ENCODE peak calls at places on chromosomes 7 and 10, in six cellular contexts. One of them, this sample, is unnamed.

GRCh38 chr7:854118-854775 is 22.0 kb downstream of the SUN1 start:
- DNase-seq in HCT116: no peak
- DNase-seq in K562: no peak
- DNase-seq in HepG2: no peak
- DNase-seq in GM12878: no peak
- DNase-seq in SK-N-SH: no peak
- DNase-seq in this sample: no peak

GRCh38 chr7:17033245-17033644 is 151.5 kb upstream of the AGR3 start:
- DNase-seq in HCT116: no peak
- DNase-seq in GM12878: no peak
- DNase-seq in SK-N-SH: no peak
- DNase-seq in HepG2: no peak
- DNase-seq in K562: no peak
- DNase-seq in this sample: no peak

GRCh38 chr7:13414661-13415105 is 574.8 kb downstream of the ETV1 start:
- DNase-seq in SK-N-SH: no peak
- DNase-seq in K562: no peak
- DNase-seq in GM12878: no peak
- DNase-seq in HepG2: no peak
- DNase-seq in HCT116: no peak
- DNase-seq in this sample: no peak

GRCh38 chr10:50469288-50469687 is 154.5 kb downstream of the SGMS1 start:
- DNase-seq in HCT116: no peak
- DNase-seq in K562: no peak
- DNase-seq in GM12878: no peak
- DNase-seq in SK-N-SH: no peak
- DNase-seq in HepG2: no peak
- DNase-seq in this sample: no peak

GRCh38 chr7:26726051-26726450 is 138.3 kb downstream of the SKAP2 start:
- DNase-seq in SK-N-SH: no peak
- DNase-seq in HCT116: no peak
- DNase-seq in HepG2: no peak
- DNase-seq in K562: no peak
- DNase-seq in GM12878: no peak
- DNase-seq in this sample: no peak

GRCh38 chr7:112481833-112482669 is 1.3 kb downstream of the LSMEM1 start:
- DNase-seq in K562: no peak
- DNase-seq in GM12878: no peak
- DNase-seq in HCT116: peak
- DNase-seq in HepG2: no peak
- DNase-seq in SK-N-SH: no peak
- DNase-seq in this sample: peak

GRCh38 chr10:61733358-61733940 is 70.7 kb downstream of the CABCOCO1 start:
- DNase-seq in K562: peak
- DNase-seq in HCT116: peak
- DNase-seq in SK-N-SH: peak
- DNase-seq in GM12878: no peak
- DNase-seq in HepG2: peak
- DNase-seq in this sample: peak

GRCh38 chr10:102196893-102197292 is 29.2 kb upstream of the ELOVL3 start:
- DNase-seq in HCT116: no peak
- DNase-seq in K562: no peak
- DNase-seq in GM12878: no peak
- DNase-seq in HepG2: no peak
- DNase-seq in SK-N-SH: no peak
- DNase-seq in this sample: no peak

GRCh38 chr7:33062023-33062781 is at the start of gene NT5C3A:
- DNase-seq in HCT116: no peak
- DNase-seq in GM12878: no peak
- DNase-seq in SK-N-SH: peak
- DNase-seq in K562: peak
- DNase-seq in HepG2: no peak
- DNase-seq in this sample: peak

GRCh38 chr7:138000081-138000701 is 1.7 kb downstream of the CREB3L2 start:
- DNase-seq in HCT116: no peak
- DNase-seq in K562: peak
- DNase-seq in HepG2: peak
- DNase-seq in GM12878: no peak
- DNase-seq in SK-N-SH: no peak
- DNase-seq in this sample: peak

GRCh38 chr10:118499186-118499585 is 96.3 kb downstream of the PRLHR start:
- DNase-seq in K562: no peak
- DNase-seq in HCT116: no peak
- DNase-seq in HepG2: no peak
- DNase-seq in SK-N-SH: no peak
- DNase-seq in GM12878: no peak
- DNase-seq in this sample: no peak

GRCh38 chr10:29612657-29613056 is 22.1 kb downstream of the SVIL start:
- DNase-seq in K562: no peak
- DNase-seq in HepG2: no peak
- DNase-seq in GM12878: no peak
- DNase-seq in SK-N-SH: no peak
- DNase-seq in HCT116: no peak
- DNase-seq in this sample: no peak

GRCh38 chr10:80057171-80057570 is 21.3 kb upstream of the TMEM254 start:
- DNase-seq in HCT116: no peak
- DNase-seq in HepG2: no peak
- DNase-seq in GM12878: no peak
- DNase-seq in SK-N-SH: no peak
- DNase-seq in K562: no peak
- DNase-seq in this sample: no peak

GRCh38 chr7:74203956-74204615 is 5.7 kb upstream of the LAT2 start:
- DNase-seq in HepG2: no peak
- DNase-seq in K562: no peak
- DNase-seq in SK-N-SH: no peak
- DNase-seq in HCT116: no peak
- DNase-seq in GM12878: no peak
- DNase-seq in this sample: no peak

DNA sequence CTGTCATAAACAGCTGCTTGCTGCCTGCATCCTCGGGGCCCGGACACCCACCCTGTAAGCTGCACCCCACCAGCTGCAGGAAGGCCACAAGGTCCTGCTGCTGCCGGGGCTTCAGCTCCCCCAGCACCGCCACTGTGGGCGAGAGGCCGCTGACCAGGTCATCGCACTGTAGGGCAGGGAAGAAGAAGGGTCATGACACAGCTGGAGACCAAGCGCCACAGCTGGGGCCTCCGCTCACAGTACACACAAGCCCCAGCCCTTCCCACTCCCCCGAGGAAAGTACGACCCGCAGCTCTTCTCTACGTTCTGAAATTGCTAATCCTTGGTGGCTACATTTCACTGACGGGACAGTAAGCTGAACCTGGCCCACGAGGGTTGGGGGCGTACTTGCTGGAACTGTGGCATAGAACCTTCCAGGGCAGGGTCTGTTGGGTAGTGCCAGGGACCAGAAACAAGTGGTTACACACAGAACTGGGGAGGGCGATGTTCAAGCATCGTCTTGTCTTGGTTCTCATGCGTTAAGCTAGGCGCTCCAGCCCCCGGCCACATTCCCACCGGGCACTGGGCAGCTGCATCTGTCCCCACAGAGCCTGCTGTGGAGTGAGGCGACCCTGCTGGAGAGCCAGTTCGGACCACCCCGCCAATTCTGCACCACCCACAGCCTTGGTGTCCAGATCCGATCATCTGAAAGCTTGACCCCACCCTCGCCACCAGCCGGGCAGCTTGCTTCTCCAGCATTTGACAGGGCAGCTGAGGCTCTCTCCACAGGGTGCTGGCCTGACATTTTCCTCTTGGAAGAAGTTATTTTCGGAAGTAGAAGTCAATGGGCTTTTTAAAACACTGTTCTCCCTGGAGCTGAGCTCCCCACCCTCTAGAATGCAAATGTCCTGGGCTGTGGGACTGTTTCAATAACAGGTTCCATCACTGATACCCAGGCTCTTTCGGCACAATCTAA is 50.8 kb downstream of the GSDME start:
- DNase-seq in GM12878: no peak
- DNase-seq in HCT116: no peak
- DNase-seq in SK-N-SH: no peak
- DNase-seq in HepG2: no peak
- DNase-seq in K562: no peak
- DNase-seq in this sample: no peak
- TF ChIP-seq POLR2AphosphoS5 in GM12878: no peak
- TF ChIP-seq POLR2AphosphoS5 in HCT116: no peak
- TF ChIP-seq POLR2AphosphoS5 in SK-N-SH: no peak
- TF ChIP-seq POLR2AphosphoS5 in HepG2: no peak
- TF ChIP-seq POLR2AphosphoS5 in K562: no peak
- TF ChIP-seq POLR2AphosphoS5 in this sample: no peak

GRCh38 chr7:39088730-39089129 is 111.0 kb downstream of the POU6F2 start:
- DNase-seq in GM12878: no peak
- DNase-seq in HCT116: no peak
- DNase-seq in HepG2: no peak
- DNase-seq in SK-N-SH: no peak
- DNase-seq in K562: no peak
- DNase-seq in this sample: peak

GRCh38 chr7:39089194-39089593 is 111.5 kb downstream of the POU6F2 start:
- DNase-seq in K562: no peak
- DNase-seq in GM12878: no peak
- DNase-seq in HepG2: no peak
- DNase-seq in HCT116: no peak
- DNase-seq in SK-N-SH: no peak
- DNase-seq in this sample: no peak

GRCh38 chr7:39085189-39085588 is 107.5 kb downstream of the POU6F2 start:
- DNase-seq in SK-N-SH: no peak
- DNase-seq in K562: no peak
- DNase-seq in HCT116: no peak
- DNase-seq in GM12878: no peak
- DNase-seq in HepG2: no peak
- DNase-seq in this sample: no peak

GRCh38 chr7:39085590-39086049 is 107.9 kb downstream of the POU6F2 start:
- DNase-seq in HCT116: no peak
- DNase-seq in GM12878: no peak
- DNase-seq in K562: no peak
- DNase-seq in HepG2: no peak
- DNase-seq in SK-N-SH: no peak
- DNase-seq in this sample: peak

GRCh38 chr7:39086638-39087360 is 109.1 kb downstream of the POU6F2 start:
- DNase-seq in SK-N-SH: no peak
- DNase-seq in HCT116: no peak
- DNase-seq in GM12878: no peak
- DNase-seq in HepG2: no peak
- DNase-seq in K562: no peak
- DNase-seq in this sample: no peak
- H3K4me2 ChIP-seq in SK-N-SH: no peak
- H3K4me2 ChIP-seq in HCT116: no peak
- H3K4me2 ChIP-seq in GM12878: no peak
- H3K4me2 ChIP-seq in HepG2: no peak
- H3K4me2 ChIP-seq in K562: no peak
- H3K4me2 ChIP-seq in this sample: no peak

DNA sequence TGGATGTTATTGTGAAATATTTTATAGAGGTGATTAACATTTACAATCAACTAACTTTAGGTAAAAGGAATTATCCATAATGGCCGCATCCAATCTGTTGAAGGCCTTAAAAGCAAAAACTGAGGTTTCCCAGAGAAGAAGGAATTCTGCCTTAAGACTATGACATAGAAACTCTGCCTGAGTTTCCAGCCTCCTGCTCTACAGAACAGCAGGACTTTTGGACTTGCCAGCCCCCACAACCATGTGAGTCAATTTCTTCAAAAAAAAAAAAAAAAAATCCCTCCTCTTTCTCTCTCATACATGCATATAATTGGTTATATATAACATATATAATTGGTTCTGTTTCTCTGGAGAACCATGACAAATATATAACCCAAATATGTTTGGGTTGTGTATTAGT is 15.4 kb downstream of the SLC25A28 start:
- DNase-seq in GM12878: no peak
- DNase-seq in HepG2: no peak
- DNase-seq in K562: no peak
- DNase-seq in SK-N-SH: no peak
- DNase-seq in HCT116: no peak
- DNase-seq in this sample: no peak
- TF ChIP-seq REST in GM12878: no peak
- TF ChIP-seq REST in HepG2: no peak
- TF ChIP-seq REST in K562: no peak
- TF ChIP-seq REST in SK-N-SH: no peak
- TF ChIP-seq REST in HCT116: no peak
- TF ChIP-seq REST in this sample: no peak

DNA sequence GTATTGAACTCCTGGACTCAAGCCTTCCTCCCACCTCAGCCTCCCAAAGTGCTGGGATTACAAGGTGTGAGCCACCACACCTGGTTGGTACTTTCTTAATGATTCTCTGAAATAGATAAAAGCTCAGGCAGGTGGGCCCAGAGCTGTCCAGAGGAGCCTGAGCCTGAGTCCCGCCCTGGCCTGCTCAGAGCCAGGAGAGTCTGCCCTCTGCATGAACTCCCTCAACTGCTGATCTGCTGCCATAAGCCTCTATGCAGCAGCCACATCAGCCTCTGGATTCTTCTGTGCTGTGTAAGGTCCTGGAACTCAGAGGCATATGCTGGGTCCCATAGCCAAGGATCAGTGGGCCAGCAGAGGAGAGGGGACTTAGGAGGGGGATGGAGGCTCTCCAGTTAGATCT is 23.1 kb upstream of the DDIT4 start:
- DNase-seq in K562: no peak
- DNase-seq in SK-N-SH: no peak
- DNase-seq in HepG2: no peak
- DNase-seq in HCT116: no peak
- DNase-seq in GM12878: no peak
- DNase-seq in this sample: no peak
- TF ChIP-seq POLR2AphosphoS5 in K562: no peak
- TF ChIP-seq POLR2AphosphoS5 in SK-N-SH: no peak
- TF ChIP-seq POLR2AphosphoS5 in HepG2: no peak
- TF ChIP-seq POLR2AphosphoS5 in HCT116: no peak
- TF ChIP-seq POLR2AphosphoS5 in GM12878: no peak
- TF ChIP-seq POLR2AphosphoS5 in this sample: no peak

GRCh38 chr10:78755075-78755695 is 313.6 kb upstream of the ZMIZ1 start:
- DNase-seq in SK-N-SH: peak
- DNase-seq in HepG2: no peak
- DNase-seq in K562: no peak
- DNase-seq in GM12878: no peak
- DNase-seq in HCT116: no peak
- DNase-seq in this sample: no peak
- H3K4me2 ChIP-seq in SK-N-SH: peak
- H3K4me2 ChIP-seq in HepG2: no peak
- H3K4me2 ChIP-seq in K562: no peak
- H3K4me2 ChIP-seq in GM12878: no peak
- H3K4me2 ChIP-seq in HCT116: no peak
- H3K4me2 ChIP-seq in this sample: no peak

DNA sequence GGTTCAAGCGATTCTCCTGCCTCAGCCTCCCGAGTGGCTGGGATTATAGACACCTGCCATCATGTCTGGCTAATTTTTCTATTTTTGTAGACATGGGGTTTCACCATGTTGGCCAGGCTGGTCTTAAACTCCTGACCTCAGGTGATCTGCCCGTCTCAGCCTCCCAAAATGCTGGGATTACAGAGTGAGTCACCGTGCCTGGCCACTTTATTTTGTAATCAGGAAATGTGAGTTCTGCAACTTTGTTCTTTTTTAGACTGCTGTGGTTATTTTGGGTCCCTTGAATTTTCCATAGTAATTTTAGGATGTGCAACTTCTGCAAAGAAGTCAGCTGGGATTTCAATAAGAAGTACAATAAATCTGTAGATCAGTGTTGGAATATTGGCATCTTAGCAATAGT is 96.8 kb downstream of the CYTH3 start:
- DNase-seq in K562: no peak
- DNase-seq in HCT116: no peak
- DNase-seq in SK-N-SH: no peak
- DNase-seq in GM12878: no peak
- DNase-seq in HepG2: no peak
- DNase-seq in this sample: no peak
- TF ChIP-seq REST in K562: no peak
- TF ChIP-seq REST in HCT116: no peak
- TF ChIP-seq REST in SK-N-SH: no peak
- TF ChIP-seq REST in GM12878: no peak
- TF ChIP-seq REST in HepG2: no peak
- TF ChIP-seq REST in this sample: no peak

This sample was measured in GM23338.